ENCODE peak calls at places on chromosome 7, in six cellular contexts. V is K562, U is pancreas, B is neural progenitor cell, Z is Peyer's patch, F is gastrocnemius medialis. X is an unnamed sample.
A peak's percentile ranks its signal among the peaks of the same experiment; 100 is the strongest.

GRCh38 chr7:55157347-55158105 is 138.7 kb downstream of the EGFR start:
- DNase-seq in V (no peak), U (no peak), B (peak; percentile 9), Z (no peak), F (no peak), X (no peak)

GRCh38 chr7:71236488-71237179 is 104.7 kb downstream of the GALNT17 start:
- DNase-seq in V (no peak), U (no peak), B (no peak), Z (no peak), F (no peak), X (no peak)

GRCh38 chr7:101100858-101101847 is 15.9 kb downstream of the TRIM56 start:
- DNase-seq in V (no peak), U (no peak), B (no peak), Z (no peak), F (no peak), X (no peak)

GRCh38 chr7:115995701-115996100 is 34.9 kb downstream of the TFEC start:
- DNase-seq in V (no peak), U (no peak), B (no peak), Z (no peak), F (no peak), X (no peak)

GRCh38 chr7:92391071-92391470 is 56.2 kb upstream of the GATAD1 start:
- DNase-seq in V (no peak), U (no peak), B (no peak), Z (no peak), F (no peak), X (no peak)

GRCh38 chr7:81624021-81624630 is 145.7 kb downstream of the HGF start:
- DNase-seq in V (no peak), U (no peak), B (no peak), Z (no peak), F (no peak), X (no peak)

GRCh38 chr7:37516610-37517108 is 68.0 kb upstream of the ELMO1 start:
- DNase-seq in V (no peak), U (no peak), B (no peak), Z (no peak), F (no peak), X (no peak)

GRCh38 chr7:104923010-104923421 is 91.0 kb upstream of the KMT2E start:
- DNase-seq in V (peak; percentile 80), U (peak; percentile 66), B (peak; percentile 86), Z (peak; percentile 73), F (peak; percentile 34), X (peak; percentile 82)

GRCh38 chr7:34077168-34077567 is 171.8 kb downstream of the BMPER start:
- DNase-seq in V (no peak), U (no peak), B (no peak), Z (no peak), F (no peak), X (no peak)

GRCh38 chr7:147472556-147472955 is 1118.0 kb upstream of the C7orf33 start:
- DNase-seq in V (no peak), U (no peak), B (no peak), Z (no peak), F (no peak), X (no peak)

GRCh38 chr7:1899201-1899600 is 229.1 kb downstream of the ELFN1 start:
- DNase-seq in V (no peak), U (peak; percentile 30), B (no peak), Z (no peak), F (no peak), X (peak; percentile 53)

GRCh38 chr7:43671520-43671919 is 57.8 kb downstream of the COA1 start:
- DNase-seq in V (no peak), U (no peak), B (no peak), Z (no peak), F (no peak), X (no peak)

GRCh38 chr7:151046603-151047573 is 1.4 kb upstream of the ASIC3 start:
- DNase-seq in V (no peak), U (no peak), B (no peak), Z (no peak), F (no peak), X (no peak)

GRCh38 chr7:75993689-75994387 is 557 bp downstream of the TMEM120A start:
- DNase-seq in V (peak; percentile 81), U (peak; percentile 77), B (peak; percentile 88), Z (peak; percentile 84), F (peak; percentile 62), X (peak; percentile 98)

GRCh38 chr7:76054129-76055120 is 6.5 kb downstream of the MDH2 start:
- DNase-seq in V (no peak), U (no peak), B (peak; percentile 36), Z (no peak), F (peak; percentile 41), X (no peak)

GRCh38 chr7:46685051-46685450 is 764.0 kb upstream of the IGFBP3 start:
- DNase-seq in V (no peak), U (no peak), B (no peak), Z (no peak), F (no peak), X (no peak)

GRCh38 chr7:44377681-44378421 is 52.5 kb upstream of the CAMK2B start:
- DNase-seq in V (no peak), U (no peak), B (no peak), Z (no peak), F (no peak), X (peak; percentile 51)

GRCh38 chr7:138460176-138460648 is at the start of gene TRIM24:
- DNase-seq in V (no peak), U (peak; percentile 98), B (no peak), Z (peak; percentile 99), F (peak; percentile 94), X (no peak)

GRCh38 chr7:92268921-92269320 is 23.1 kb downstream of the ANKIB1 start:
- DNase-seq in V (no peak), U (no peak), B (no peak), Z (no peak), F (no peak), X (no peak)

GRCh38 chr7:138556771-138557484 is 96.9 kb downstream of the TRIM24 start:
- DNase-seq in V (no peak), U (no peak), B (no peak), Z (no peak), F (no peak), X (no peak)

GRCh38 chr7:112994666-112995065 is 92.0 kb downstream of the GPR85 start:
- DNase-seq in V (no peak), U (no peak), B (no peak), Z (no peak), F (no peak), X (no peak)

GRCh38 chr7:2010551-2011265 is 222.0 kb downstream of the MAD1L1 start:
- DNase-seq in V (no peak), U (peak; percentile 2), B (no peak), Z (no peak), F (no peak), X (no peak)

GRCh38 chr7:145053781-145054180 is 217.9 kb upstream of the TPK1 start:
- DNase-seq in V (no peak), U (no peak), B (no peak), Z (no peak), F (no peak), X (no peak)

GRCh38 chr7:149780056-149780455 is 6.7 kb upstream of the ZNF467 start:
- DNase-seq in V (no peak), U (peak; percentile 12), B (no peak), Z (no peak), F (no peak), X (no peak)

GRCh38 chr7:56083150-56083785 is 9.5 kb downstream of the PHKG1 start:
- DNase-seq in V (no peak), U (peak; percentile 63), B (no peak), Z (peak; percentile 42), F (peak; percentile 92), X (peak; percentile 80)

GRCh38 chr7:78185149-78185745 is 386.7 kb downstream of the PHTF2 start:
- DNase-seq in V (no peak), U (no peak), B (no peak), Z (no peak), F (no peak), X (no peak)

DNA sequence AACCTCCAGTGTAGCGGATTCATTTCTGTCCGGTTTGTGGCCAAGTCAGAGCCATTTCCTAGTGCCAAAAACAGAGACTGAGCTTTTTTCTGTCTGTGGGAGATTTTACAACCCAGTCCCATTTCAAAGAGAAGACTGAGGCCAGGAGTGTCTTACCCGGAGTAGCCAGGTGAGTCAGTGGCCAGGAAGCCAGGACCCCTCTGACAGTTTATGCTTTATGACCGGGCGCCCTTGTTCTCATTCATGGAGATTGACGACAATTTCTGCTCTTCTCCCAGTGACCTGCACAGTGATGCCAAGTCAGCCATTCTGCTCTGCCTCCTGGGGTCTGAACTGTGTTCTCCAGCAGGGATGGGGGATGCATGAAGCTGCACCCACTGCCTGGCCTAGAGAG is 681 bp upstream of the INMT start:
- DNase-seq in V (no peak), U (no peak), B (no peak), Z (no peak), F (no peak), X (no peak)
- H3K27ac ChIP-seq in V (no peak overlapping the region), U (no peak overlapping the region), B (no peak overlapping the region), Z (peak overlapping the region; percentile 63), F (peak overlapping the region; percentile 77), X (peak overlapping the region; percentile 84)

DNA sequence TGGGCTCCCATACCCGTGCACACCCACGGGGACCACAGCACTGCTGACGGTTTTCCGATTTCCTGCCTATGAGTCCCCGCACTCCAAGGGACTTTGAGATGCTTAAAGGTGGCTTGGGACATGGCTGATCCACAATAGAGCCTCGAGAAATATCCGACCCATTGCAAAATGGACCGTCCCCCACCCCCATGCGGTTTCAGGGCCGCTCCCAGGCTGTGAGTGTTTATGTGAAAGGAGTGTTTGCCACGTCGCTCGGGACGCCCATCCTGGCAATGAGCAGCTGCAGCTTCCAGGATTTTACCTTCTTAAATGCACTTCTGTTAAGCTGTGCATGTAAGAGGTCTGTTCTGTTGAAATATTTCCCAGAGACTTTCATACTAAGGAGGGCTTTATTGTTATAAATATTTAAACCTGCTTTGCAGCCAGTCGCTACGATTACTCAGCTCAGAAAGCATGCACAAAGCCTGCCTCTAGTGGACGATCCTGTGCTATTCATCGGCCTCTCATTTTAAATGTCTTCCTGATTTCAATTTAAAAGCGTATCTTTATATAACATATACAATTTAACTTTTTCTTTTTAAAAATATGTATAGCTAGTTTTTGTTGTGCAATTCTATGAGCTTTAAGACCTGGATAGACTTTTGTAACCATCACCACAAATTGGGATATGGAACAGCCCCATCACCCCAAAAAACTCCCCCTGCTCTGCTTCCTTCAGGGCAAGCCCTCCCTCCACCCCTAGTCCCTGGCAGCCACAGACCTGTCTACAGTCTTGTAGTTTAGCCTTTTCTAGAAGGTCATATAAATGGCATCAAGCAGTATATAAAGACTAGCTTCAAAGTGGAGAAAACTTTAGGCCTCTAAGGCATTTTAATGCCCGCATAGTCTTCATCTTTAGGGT is 418.3 kb downstream of the PAXIP1 start:
- DNase-seq in V (peak; percentile 52), U (no peak), B (peak; percentile 28), Z (no peak), F (no peak), X (no peak)
- TF ChIP-seq CTCF in V (peak; percentile 72), U (no peak), B (peak; percentile 65), Z (no peak), F (no peak), X (no peak)

DNA sequence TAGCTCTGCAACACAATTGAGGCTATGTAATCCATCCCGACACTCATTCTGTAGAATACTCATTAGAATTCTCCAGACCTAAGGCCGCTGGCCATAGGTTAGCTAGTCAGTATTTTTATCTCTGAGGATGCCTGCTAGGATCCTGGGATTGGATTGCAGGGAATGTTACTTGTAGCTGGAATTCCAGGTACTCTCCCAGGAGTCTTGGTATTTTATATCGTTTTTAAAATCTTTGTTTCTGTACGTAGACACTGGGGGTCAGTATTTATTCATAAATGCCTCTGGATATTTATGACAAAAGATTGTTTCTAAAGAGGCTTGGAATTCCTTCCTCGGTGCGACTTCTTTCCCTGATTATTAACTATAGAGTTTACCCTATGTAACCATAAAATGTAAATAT is 40.1 kb downstream of the BPGM start:
- DNase-seq in V (no peak), U (no peak), B (no peak), Z (no peak), F (no peak), X (no peak)
- H3K27ac ChIP-seq in V (no peak overlapping the region), U (no peak overlapping the region), B (no peak overlapping the region), Z (no peak overlapping the region), F (no peak overlapping the region), X (peak overlapping the region; percentile 31)

GRCh38 chr7:128395748-128396147 is 14.0 kb downstream of the IMPDH1 start:
- DNase-seq in V (no peak), U (no peak), B (no peak), Z (no peak), F (no peak), X (no peak)
- TF ChIP-seq CTCF in V (peak; percentile 55), U (no peak), B (no peak), Z (no peak), F (no peak), X (no peak)